ENCODE peak calls at places on chromosomes 13 and 19, in ten cellular contexts. One of them, this sample, is unnamed.
A peak's percentile ranks its signal among the peaks of the same experiment; 100 is the strongest.

GRCh38 chr19:41421314-41421713 is 5.9 kb downstream of the B3GNT8 start:
- DNase-seq in aorta: no peak
- DNase-seq in breast epithelium: no peak
- DNase-seq in GM06990: no peak
- DNase-seq in K562: no peak
- DNase-seq in right atrium auricular region: no peak
- DNase-seq in cardiac muscle cell: no peak
- DNase-seq in uterus: no peak
- DNase-seq in bronchial epithelial cell: no peak
- DNase-seq in brain microvascular endothelial cell: no peak
- DNase-seq in this sample: no peak

GRCh38 chr19:43625918-43626579 is 6.6 kb upstream of the ZNF428 start:
- DNase-seq in bronchial epithelial cell: no peak
- DNase-seq in breast epithelium: no peak
- DNase-seq in GM06990: no peak
- DNase-seq in uterus: no peak
- DNase-seq in right atrium auricular region: no peak
- DNase-seq in cardiac muscle cell: peak; percentile 43
- DNase-seq in brain microvascular endothelial cell: no peak
- DNase-seq in K562: peak; percentile 86
- DNase-seq in aorta: no peak
- DNase-seq in this sample: no peak

GRCh38 chr13:98525852-98526512 is 50.9 kb downstream of the STK24 start:
- DNase-seq in K562: no peak
- DNase-seq in cardiac muscle cell: no peak
- DNase-seq in right atrium auricular region: no peak
- DNase-seq in GM06990: no peak
- DNase-seq in breast epithelium: no peak
- DNase-seq in brain microvascular endothelial cell: no peak
- DNase-seq in bronchial epithelial cell: no peak
- DNase-seq in aorta: no peak
- DNase-seq in uterus: no peak
- DNase-seq in this sample: no peak

GRCh38 chr19:43934055-43934984 is 762 bp downstream of the ZNF45 start:
- DNase-seq in breast epithelium: no peak
- DNase-seq in right atrium auricular region: no peak
- DNase-seq in aorta: no peak
- DNase-seq in K562: peak; percentile 16
- DNase-seq in brain microvascular endothelial cell: no peak
- DNase-seq in bronchial epithelial cell: peak; percentile 34
- DNase-seq in uterus: no peak
- DNase-seq in GM06990: no peak
- DNase-seq in cardiac muscle cell: peak; percentile 6
- DNase-seq in this sample: no peak

GRCh38 chr13:110436276-110436675 is 125.2 kb downstream of the RAB20 start:
- DNase-seq in breast epithelium: no peak
- DNase-seq in K562: no peak
- DNase-seq in bronchial epithelial cell: no peak
- DNase-seq in right atrium auricular region: no peak
- DNase-seq in GM06990: no peak
- DNase-seq in cardiac muscle cell: peak; percentile 35
- DNase-seq in uterus: no peak
- DNase-seq in aorta: no peak
- DNase-seq in brain microvascular endothelial cell: peak; percentile 79
- DNase-seq in this sample: no peak

GRCh38 chr19:51810228-51810627 is 15.3 kb downstream of the FPR3 start:
- DNase-seq in brain microvascular endothelial cell: no peak
- DNase-seq in aorta: no peak
- DNase-seq in cardiac muscle cell: no peak
- DNase-seq in K562: peak; percentile 46
- DNase-seq in breast epithelium: no peak
- DNase-seq in right atrium auricular region: no peak
- DNase-seq in uterus: no peak
- DNase-seq in bronchial epithelial cell: no peak
- DNase-seq in GM06990: no peak
- DNase-seq in this sample: no peak

GRCh38 chr13:44273991-44274810 is 99.4 kb upstream of the SERP2 start:
- DNase-seq in breast epithelium: no peak
- DNase-seq in uterus: no peak
- DNase-seq in bronchial epithelial cell: peak; percentile 64
- DNase-seq in K562: no peak
- DNase-seq in right atrium auricular region: no peak
- DNase-seq in aorta: no peak
- DNase-seq in brain microvascular endothelial cell: no peak
- DNase-seq in GM06990: peak; percentile 10
- DNase-seq in cardiac muscle cell: peak; percentile 52
- DNase-seq in this sample: no peak

GRCh38 chr13:73702419-73703071 is 431.7 kb downstream of the KLF12 start:
- DNase-seq in GM06990: peak; percentile 54
- DNase-seq in aorta: no peak
- DNase-seq in right atrium auricular region: no peak
- DNase-seq in uterus: no peak
- DNase-seq in K562: no peak
- DNase-seq in breast epithelium: no peak
- DNase-seq in cardiac muscle cell: no peak
- DNase-seq in bronchial epithelial cell: peak; percentile 92
- DNase-seq in brain microvascular endothelial cell: no peak
- DNase-seq in this sample: no peak

GRCh38 chr13:35599385-35599784 is 122.9 kb upstream of the MAB21L1 start:
- DNase-seq in cardiac muscle cell: peak; percentile 8
- DNase-seq in right atrium auricular region: no peak
- DNase-seq in breast epithelium: no peak
- DNase-seq in aorta: no peak
- DNase-seq in uterus: no peak
- DNase-seq in brain microvascular endothelial cell: no peak
- DNase-seq in GM06990: no peak
- DNase-seq in K562: no peak
- DNase-seq in bronchial epithelial cell: peak; percentile 89
- DNase-seq in this sample: no peak

GRCh38 chr13:58852076-58852475 is 1220.5 kb downstream of the PCDH17 start:
- DNase-seq in aorta: no peak
- DNase-seq in bronchial epithelial cell: peak; percentile 25
- DNase-seq in cardiac muscle cell: no peak
- DNase-seq in breast epithelium: no peak
- DNase-seq in K562: no peak
- DNase-seq in right atrium auricular region: no peak
- DNase-seq in brain microvascular endothelial cell: peak; percentile 17
- DNase-seq in GM06990: no peak
- DNase-seq in uterus: no peak
- DNase-seq in this sample: no peak

GRCh38 chr13:101919541-101920306 is 467.2 kb downstream of the ITGBL1 start:
- DNase-seq in GM06990: no peak
- DNase-seq in breast epithelium: no peak
- DNase-seq in K562: no peak
- DNase-seq in aorta: peak; percentile 80
- DNase-seq in bronchial epithelial cell: peak; percentile 4
- DNase-seq in right atrium auricular region: no peak
- DNase-seq in uterus: no peak
- DNase-seq in brain microvascular endothelial cell: peak; percentile 40
- DNase-seq in cardiac muscle cell: peak; percentile 11
- DNase-seq in this sample: no peak
- H3K4me3 ChIP-seq in GM06990: no peak overlapping the region
- H3K4me3 ChIP-seq in breast epithelium: no peak overlapping the region
- H3K4me3 ChIP-seq in K562: no peak overlapping the region
- H3K4me3 ChIP-seq in aorta: no peak overlapping the region
- H3K4me3 ChIP-seq in bronchial epithelial cell: no peak overlapping the region
- H3K4me3 ChIP-seq in right atrium auricular region: peak overlapping the region; percentile 21
- H3K4me3 ChIP-seq in uterus: no peak overlapping the region
- H3K4me3 ChIP-seq in brain microvascular endothelial cell: peak overlapping the region; percentile 34
- H3K4me3 ChIP-seq in cardiac muscle cell: no peak overlapping the region
- H3K4me3 ChIP-seq in this sample: no peak overlapping the region

DNA sequence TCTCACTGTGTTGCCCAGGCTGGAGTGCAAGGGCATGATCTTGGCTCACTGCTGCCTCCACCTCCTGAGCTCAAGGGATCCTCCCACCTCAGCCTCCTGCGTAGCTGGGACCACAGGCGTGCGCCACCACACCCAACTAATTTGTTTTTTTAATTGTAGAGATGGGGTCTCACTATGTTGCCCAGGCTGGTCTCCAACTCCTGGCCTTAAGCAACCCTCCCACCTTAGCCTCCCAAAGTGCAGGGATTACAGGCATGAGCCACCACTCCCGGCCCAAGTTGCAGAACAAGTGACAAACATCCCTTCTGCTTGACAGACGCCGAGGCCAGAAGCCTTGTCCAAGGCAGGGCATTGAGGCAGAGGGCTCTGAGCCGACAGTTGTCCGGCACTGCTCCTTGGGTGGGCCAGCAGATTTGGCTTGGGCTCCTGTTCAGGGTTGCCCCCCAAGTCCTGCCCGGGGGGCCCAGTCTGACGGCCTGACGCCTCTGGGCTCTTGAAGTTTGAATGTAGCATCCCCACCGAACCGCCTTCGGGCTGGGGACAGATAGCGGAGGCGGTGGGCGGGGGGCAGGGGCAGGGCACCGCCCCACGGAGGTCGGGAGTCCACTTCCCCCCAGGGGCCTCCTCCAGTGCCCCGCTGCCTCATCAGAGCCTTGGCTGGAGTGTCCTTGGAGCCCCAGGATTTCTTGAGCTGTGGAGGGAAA is 5.7 kb upstream of the SPACA4 start:
- DNase-seq in aorta: no peak
- DNase-seq in bronchial epithelial cell: no peak
- DNase-seq in K562: no peak
- DNase-seq in brain microvascular endothelial cell: no peak
- DNase-seq in right atrium auricular region: no peak
- DNase-seq in cardiac muscle cell: no peak
- DNase-seq in GM06990: no peak
- DNase-seq in uterus: no peak
- DNase-seq in breast epithelium: no peak
- DNase-seq in this sample: no peak
- H3K27me3 ChIP-seq in aorta: no peaks in the 10 kb centered on the region
- H3K27me3 ChIP-seq in bronchial epithelial cell: no peaks in the 10 kb centered on the region
- H3K27me3 ChIP-seq in K562: no peaks in the 10 kb centered on the region
- H3K27me3 ChIP-seq in brain microvascular endothelial cell: no peaks in the 10 kb centered on the region
- H3K27me3 ChIP-seq in right atrium auricular region: no peaks in the 10 kb centered on the region
- H3K27me3 ChIP-seq in cardiac muscle cell: no peaks in the 10 kb centered on the region
- H3K27me3 ChIP-seq in GM06990: no peaks in the 10 kb centered on the region
- H3K27me3 ChIP-seq in uterus: no peaks in the 10 kb centered on the region
- H3K27me3 ChIP-seq in breast epithelium: no peaks in the 10 kb centered on the region
- H3K27me3 ChIP-seq in this sample: no peaks in the 10 kb centered on the region

GRCh38 chr13:28533441-28534166 is 38.7 kb upstream of the FLT1 start:
- DNase-seq in aorta: no peak
- DNase-seq in bronchial epithelial cell: no peak
- DNase-seq in cardiac muscle cell: no peak
- DNase-seq in brain microvascular endothelial cell: no peak
- DNase-seq in right atrium auricular region: no peak
- DNase-seq in uterus: no peak
- DNase-seq in GM06990: no peak
- DNase-seq in K562: no peak
- DNase-seq in breast epithelium: no peak
- DNase-seq in this sample: no peak

GRCh38 chr13:28531956-28532225 is 37.0 kb upstream of the FLT1 start:
- DNase-seq in aorta: no peak
- DNase-seq in uterus: no peak
- DNase-seq in breast epithelium: no peak
- DNase-seq in bronchial epithelial cell: no peak
- DNase-seq in K562: no peak
- DNase-seq in brain microvascular endothelial cell: no peak
- DNase-seq in cardiac muscle cell: no peak
- DNase-seq in right atrium auricular region: no peak
- DNase-seq in GM06990: no peak
- DNase-seq in this sample: no peak

GRCh38 chr13:28531195-28531955 is 36.4 kb upstream of the FLT1 start:
- DNase-seq in bronchial epithelial cell: no peak
- DNase-seq in cardiac muscle cell: peak; percentile 41
- DNase-seq in uterus: no peak
- DNase-seq in brain microvascular endothelial cell: peak; percentile 13
- DNase-seq in K562: no peak
- DNase-seq in GM06990: no peak
- DNase-seq in right atrium auricular region: peak; percentile 69
- DNase-seq in aorta: peak; percentile 81
- DNase-seq in breast epithelium: no peak
- DNase-seq in this sample: peak; percentile 45

GRCh38 chr13:28533049-28533436 is 38.1 kb upstream of the FLT1 start:
- DNase-seq in K562: no peak
- DNase-seq in uterus: no peak
- DNase-seq in right atrium auricular region: no peak
- DNase-seq in breast epithelium: no peak
- DNase-seq in cardiac muscle cell: peak; percentile 16
- DNase-seq in aorta: no peak
- DNase-seq in bronchial epithelial cell: no peak
- DNase-seq in GM06990: no peak
- DNase-seq in brain microvascular endothelial cell: no peak
- DNase-seq in this sample: no peak

DNA sequence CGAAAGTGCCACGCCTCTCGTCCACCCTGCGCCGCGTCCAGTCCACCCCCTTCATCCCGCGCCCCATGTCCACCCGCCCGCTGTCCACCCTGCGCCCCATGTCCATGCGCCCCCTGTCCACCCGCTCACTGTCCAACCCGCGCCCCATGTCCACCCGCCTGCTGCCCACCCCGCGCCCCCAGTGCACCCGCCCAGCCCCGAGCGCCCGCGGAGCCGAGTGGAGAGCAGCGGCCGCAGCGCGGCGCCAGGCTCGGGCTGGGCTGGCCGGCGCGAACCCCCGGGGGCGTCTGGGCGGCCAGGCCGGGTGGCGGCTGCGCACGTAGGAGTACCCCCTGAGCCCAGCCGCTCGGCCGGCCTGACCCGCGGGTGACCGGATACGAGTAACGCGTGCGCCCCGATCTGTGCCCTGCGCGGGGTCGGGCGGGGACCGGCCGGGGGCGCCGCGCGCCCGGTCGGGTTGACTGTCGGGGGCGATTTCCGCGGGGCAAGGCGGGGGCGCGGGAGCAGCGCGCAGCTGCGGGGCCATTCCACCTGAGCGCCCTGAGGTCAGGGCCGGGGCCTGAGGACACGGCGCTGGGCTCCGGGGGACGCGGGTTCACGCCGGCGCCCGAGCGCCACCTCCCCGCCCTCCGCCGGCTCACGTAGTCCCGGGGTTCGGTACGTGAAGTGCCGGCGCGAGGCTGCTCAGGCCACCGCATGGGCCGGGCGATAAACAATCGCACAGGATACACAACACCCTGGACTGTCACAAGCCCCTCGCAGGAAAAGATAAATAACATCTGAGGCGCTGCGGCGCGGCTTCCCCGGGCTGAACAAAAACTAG is 37.5 kb upstream of the FLT1 start:
- DNase-seq in bronchial epithelial cell: no peak
- DNase-seq in uterus: no peak
- DNase-seq in cardiac muscle cell: peak; percentile 36
- DNase-seq in breast epithelium: no peak
- DNase-seq in K562: peak; percentile 84
- DNase-seq in brain microvascular endothelial cell: no peak
- DNase-seq in aorta: peak; percentile 78
- DNase-seq in right atrium auricular region: no peak
- DNase-seq in GM06990: no peak
- DNase-seq in this sample: peak; percentile 66
- H3K4me3 ChIP-seq in bronchial epithelial cell: peak overlapping the region; percentile 14
- H3K4me3 ChIP-seq in uterus: peak overlapping the region; percentile 32
- H3K4me3 ChIP-seq in cardiac muscle cell: peak overlapping the region; percentile 58
- H3K4me3 ChIP-seq in breast epithelium: peak overlapping the region; percentile 42
- H3K4me3 ChIP-seq in K562: peak overlapping the region; percentile 53
- H3K4me3 ChIP-seq in brain microvascular endothelial cell: peak overlapping the region; percentile 51
- H3K4me3 ChIP-seq in aorta: peak overlapping the region; percentile 36
- H3K4me3 ChIP-seq in right atrium auricular region: peak overlapping the region; percentile 58
- H3K4me3 ChIP-seq in GM06990: peak overlapping the region; percentile 23
- H3K4me3 ChIP-seq in this sample: peak overlapping the region; percentile 59

DNA sequence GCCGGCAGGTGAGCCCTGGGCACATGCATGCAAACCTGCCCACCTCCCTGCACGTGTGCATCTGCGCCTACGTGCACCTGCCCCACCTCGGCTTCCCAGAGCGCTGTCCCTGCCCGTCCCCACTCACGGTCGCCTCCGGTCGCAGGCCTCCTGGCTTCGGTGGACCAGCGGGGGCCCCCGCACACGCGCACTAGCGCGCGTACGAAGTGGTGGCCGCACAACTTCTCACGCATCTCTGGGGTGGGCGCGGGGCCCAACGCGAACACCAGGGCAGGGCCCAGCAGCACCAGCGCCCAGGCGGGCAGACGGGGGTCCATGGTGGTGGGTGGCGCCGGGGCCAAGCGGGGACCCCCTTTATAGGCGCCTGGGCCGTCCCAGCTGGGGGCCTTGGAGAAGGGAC is at the start of gene INSL3:
- DNase-seq in brain microvascular endothelial cell: no peak
- DNase-seq in breast epithelium: no peak
- DNase-seq in right atrium auricular region: no peak
- DNase-seq in GM06990: no peak
- DNase-seq in aorta: no peak
- DNase-seq in K562: no peak
- DNase-seq in cardiac muscle cell: no peak
- DNase-seq in bronchial epithelial cell: no peak
- DNase-seq in uterus: no peak
- DNase-seq in this sample: no peak
- H3K27me3 ChIP-seq in brain microvascular endothelial cell: peaks cover 1% of the 10 kb centered on the region
- H3K27me3 ChIP-seq in breast epithelium: no peaks in the 10 kb centered on the region
- H3K27me3 ChIP-seq in right atrium auricular region: no peaks in the 10 kb centered on the region
- H3K27me3 ChIP-seq in GM06990: no peaks in the 10 kb centered on the region
- H3K27me3 ChIP-seq in aorta: no peaks in the 10 kb centered on the region
- H3K27me3 ChIP-seq in K562: peaks cover 8% of the 10 kb centered on the region
- H3K27me3 ChIP-seq in cardiac muscle cell: no peaks in the 10 kb centered on the region
- H3K27me3 ChIP-seq in bronchial epithelial cell: no peaks in the 10 kb centered on the region
- H3K27me3 ChIP-seq in uterus: no peaks in the 10 kb centered on the region
- H3K27me3 ChIP-seq in this sample: peaks cover 12% of the 10 kb centered on the region

This sample was measured in psoas muscle.